ENCODE peak calls at places on chromosomes 16 and 17, in four cellular contexts. S is epithelial cell of esophagus, A is heart right ventricle, U is fibroblast of pulmonary artery. H is an unnamed sample.

GRCh38 chr17:57623620-57624019 is 121.5 kb downstream of the CCDC182 start:
- DNase-seq in A (no peak), U (no peak), S (no peak), H (no peak)

GRCh38 chr17:37493249-37494027 is 3.7 kb downstream of the DUSP14 start:
- DNase-seq in S (peak; percentile 96), U (peak; percentile 69), A (no peak), H (peak; percentile 83)

GRCh38 chr17:57811633-57812280 is 38.1 kb downstream of the MRPS23 start:
- DNase-seq in A (no peak), S (no peak), U (no peak), H (no peak)

GRCh38 chr16:4911831-4912422 is 25.0 kb downstream of the PPL start:
- DNase-seq in S (peak; percentile 48), U (peak; percentile 41), A (no peak), H (peak; percentile 63)

GRCh38 chr17:40457369-40457768 is 14.1 kb downstream of the IGFBP4 start:
- DNase-seq in A (no peak), U (no peak), S (no peak), H (no peak)

GRCh38 chr17:16269658-16270057 is 52.6 kb downstream of the PIGL start:
- DNase-seq in S (no peak), U (peak; percentile 59), A (no peak), H (peak; percentile 62)

GRCh38 chr16:77833906-77834599 is 45.7 kb downstream of the VAT1L start:
- DNase-seq in S (peak; percentile 81), U (peak; percentile 93), A (no peak), H (peak; percentile 25)

GRCh38 chr17:44235583-44235936 is 16.1 kb upstream of the UBTF start:
- DNase-seq in A (no peak), U (peak; percentile 42), S (peak; percentile 98), H (peak; percentile 34)

GRCh38 chr16:12324152-12324551 is 347.6 kb downstream of the SNX29 start:
- DNase-seq in U (no peak), S (no peak), A (no peak), H (no peak)

GRCh38 chr17:31390748-31391495 is 553 bp upstream of the RAB11FIP4 start:
- DNase-seq in S (no peak), U (no peak), A (no peak), H (no peak)

GRCh38 chr16:25118851-25119584 is 7.5 kb downstream of the LCMT1 start:
- DNase-seq in S (no peak), A (no peak), U (no peak), H (no peak)

GRCh38 chr17:6381526-6382135 is 53.3 kb downstream of the AIPL1 start:
- DNase-seq in U (no peak), S (no peak), A (no peak), H (no peak)

GRCh38 chr17:44266402-44267164 is 1.4 kb downstream of the SLC4A1 start:
- DNase-seq in S (no peak), A (no peak), U (peak; percentile 7), H (no peak)

GRCh38 chr17:51692917-51693316 is 432.6 kb downstream of the UTP18 start:
- DNase-seq in S (no peak), U (no peak), A (no peak), H (no peak)

GRCh38 chr16:17313085-17313611 is 157.6 kb downstream of the XYLT1 start:
- DNase-seq in U (peak; percentile 7), A (peak; percentile 9), S (no peak), H (no peak)

GRCh38 chr17:67280279-67280678 is 35.3 kb upstream of the HELZ start:
- DNase-seq in U (peak; percentile 51), S (peak; percentile 98), A (peak; percentile 32), H (no peak)

GRCh38 chr17:8159032-8159400 is 3.7 kb downstream of the VAMP2 start:
- DNase-seq in U (no peak), S (no peak), A (no peak), H (no peak)

GRCh38 chr17:78924481-78925151 is 571 bp downstream of the TIMP2 start:
- DNase-seq in S (no peak), A (peak; percentile 25), U (no peak), H (peak; percentile 53)

GRCh38 chr16:89320717-89321501 is 103.4 kb downstream of the ZNF778 start:
- DNase-seq in U (peak; percentile 45), S (peak; percentile 52), A (peak; percentile 46), H (peak; percentile 48)

GRCh38 chr17:75181110-75181509 is 1.6 kb downstream of the SUMO2 start:
- DNase-seq in U (no peak), A (no peak), S (no peak), H (no peak)

GRCh38 chr17:36674278-36674650 is 72.9 kb downstream of the MRM1 start:
- DNase-seq in A (no peak), U (no peak), S (no peak), H (no peak)

GRCh38 chr17:81305051-81305630 is 10.0 kb upstream of the SLC38A10 start:
- DNase-seq in S (no peak), A (no peak), U (no peak), H (no peak)

GRCh38 chr17:80720624-80721577 is 176.3 kb downstream of the RPTOR start:
- DNase-seq in U (peak; percentile 62), S (peak; percentile 97), A (no peak), H (no peak)

GRCh38 chr17:29176500-29177351 is 3.5 kb downstream of the MYO18A start:
- DNase-seq in A (no peak), S (peak; percentile 65), U (peak; percentile 38), H (peak; percentile 58)

GRCh38 chr17:8123695-8124349 is at the start of gene HES7:
- DNase-seq in S (no peak), U (no peak), A (peak; percentile 41), H (peak; percentile 82)

GRCh38 chr16:11562411-11562810 is 24.3 kb downstream of the LITAF start:
- DNase-seq in A (no peak), U (no peak), S (peak; percentile 82), H (no peak)

GRCh38 chr17:20157078-20157360 is 147.9 kb downstream of the SPECC1 start:
- DNase-seq in U (no peak), A (no peak), S (no peak), H (no peak)
- H3K4me3 ChIP-seq in U (peak overlapping the region; percentile 55), A (peak overlapping the region; percentile 74), S (peak overlapping the region; percentile 67), H (peak overlapping the region; percentile 65)

GRCh38 chr17:46191332-46192210 is 1.7 kb downstream of the KANSL1 start:
- DNase-seq in A (no peak), S (peak; percentile 58), U (peak; percentile 41), H (no peak)
- TF ChIP-seq CTCF in A (no peak), S (no peak), U (no peak), H (no peak)

DNA sequence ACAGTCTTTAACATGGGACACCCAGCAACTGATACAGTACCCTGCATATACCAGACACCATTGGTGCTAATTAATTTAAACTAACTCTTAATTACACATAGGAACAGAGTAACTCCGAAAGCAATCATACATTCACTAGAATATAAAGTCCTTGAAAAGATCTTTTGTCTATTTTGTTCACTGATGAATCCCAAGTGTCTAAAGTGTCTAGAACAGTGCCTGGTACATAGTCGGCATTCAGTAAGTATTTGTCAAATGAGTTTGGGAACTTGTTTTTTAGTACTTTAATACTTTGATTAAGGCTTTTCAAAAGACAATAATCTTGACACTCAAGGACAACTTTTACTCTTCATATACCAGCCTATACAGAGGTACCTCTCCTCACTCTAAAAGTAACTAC is 13.8 kb downstream of the YWHAE start:
- DNase-seq in A (no peak), U (no peak), S (no peak), H (no peak)
- H3K4me3 ChIP-seq in A (no peak overlapping the region), U (no peak overlapping the region), S (no peak overlapping the region), H (no peak overlapping the region)

GRCh38 chr16:1347962-1348361 is 3.7 kb downstream of the TSR3 start:
- DNase-seq in A (no peak), S (no peak), U (no peak), H (no peak)

GRCh38 chr16:1345651-1346421 is 5.8 kb downstream of the TSR3 start:
- DNase-seq in A (no peak), U (no peak), S (no peak), H (no peak)

GRCh38 chr16:1347286-1347855 is 4.3 kb downstream of the TSR3 start:
- DNase-seq in U (no peak), A (no peak), S (peak; percentile 58), H (no peak)

GRCh38 chr16:1345087-1345486 is 6.6 kb downstream of the TSR3 start:
- DNase-seq in S (no peak), A (no peak), U (no peak), H (no peak)

DNA sequence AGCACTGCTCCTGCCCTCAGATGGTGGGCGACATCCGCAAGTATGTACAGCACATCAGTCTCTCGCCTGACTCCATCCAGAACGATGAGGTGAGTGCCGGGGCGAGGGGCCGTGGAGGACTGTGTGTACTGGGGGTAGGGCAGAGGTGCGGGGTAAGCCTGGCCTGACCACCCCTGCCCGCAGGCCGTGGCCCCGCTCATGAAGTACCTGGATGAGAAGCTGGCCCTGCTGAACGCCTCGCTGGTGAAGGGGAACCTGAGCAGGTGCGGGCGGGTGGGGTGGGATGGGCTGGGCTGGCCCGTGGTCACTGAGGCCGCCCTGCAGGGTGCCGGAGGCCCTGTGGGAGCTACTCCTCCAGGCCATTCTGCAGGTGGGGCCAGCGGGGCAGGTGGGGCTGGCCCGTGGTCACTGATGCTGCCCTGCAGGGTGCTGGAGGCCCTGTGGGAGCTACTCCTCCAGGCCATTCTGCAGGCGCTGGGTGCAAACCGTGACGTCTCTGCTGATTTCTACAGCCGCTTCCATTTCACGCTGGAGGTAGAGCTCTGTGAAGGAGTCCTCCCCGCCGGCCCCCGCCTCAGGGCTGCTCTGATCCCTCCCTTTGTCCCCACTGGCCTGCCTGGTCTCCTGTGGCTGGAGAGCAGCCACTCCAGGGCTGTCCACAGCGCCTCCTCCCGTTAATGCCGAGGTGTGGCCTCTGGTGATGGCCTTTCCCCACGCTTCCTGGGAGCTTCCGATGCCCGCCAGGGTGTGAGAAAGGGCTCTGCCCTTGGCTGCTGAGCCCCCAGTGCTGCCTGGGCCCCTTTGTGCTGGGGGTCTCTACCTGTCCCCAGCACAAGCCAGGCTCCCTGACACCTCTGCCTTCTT is 5.0 kb downstream of the TSR3 start:
- DNase-seq in S (no peak), A (no peak), U (no peak), H (no peak)
- TF ChIP-seq CTCF in S (no peak), A (no peak), U (no peak), H (peak; percentile 5)

GRCh38 chr17:63533433-63534077 is 10.4 kb downstream of the KCNH6 start:
- DNase-seq in A (no peak), S (no peak), U (no peak), H (no peak)
- H3K4me3 ChIP-seq in A (no peak overlapping the region), S (no peak overlapping the region), U (no peak overlapping the region), H (no peak overlapping the region)

GRCh38 chr16:28879841-28880588 is 1.7 kb downstream of the ATP2A1 start:
- DNase-seq in S (peak; percentile 87), U (peak; percentile 79), A (peak; percentile 89), H (peak; percentile 96)
- TF ChIP-seq CTCF in S (peak; percentile 15), U (no peak), A (peak; percentile 15), H (no peak)

GRCh38 chr17:12730931-12731521 is 58.3 kb upstream of the ARHGAP44 start:
- DNase-seq in S (peak; percentile 17), U (peak; percentile 40), A (peak; percentile 87), H (no peak)
- H3K4me3 ChIP-seq in S (no peak overlapping the region), U (no peak overlapping the region), A (no peak overlapping the region), H (no peak overlapping the region)

GRCh38 chr16:68993421-68993820 is 112.0 kb upstream of the HAS3 start:
- DNase-seq in A (no peak), U (no peak), S (no peak), H (no peak)

GRCh38 chr16:68993885-68994284 is 111.6 kb upstream of the HAS3 start:
- DNase-seq in U (peak; percentile 94), S (peak; percentile 84), A (no peak), H (peak; percentile 78)

GRCh38 chr16:68997564-68997963 is 107.9 kb upstream of the HAS3 start:
- DNase-seq in U (no peak), S (no peak), A (no peak), H (no peak)

GRCh38 chr16:68994324-68994723 is 111.1 kb upstream of the HAS3 start:
- DNase-seq in U (no peak), S (no peak), A (no peak), H (no peak)

GRCh38 chr16:68995011-68995504 is 110.4 kb upstream of the HAS3 start:
- DNase-seq in U (peak; percentile 73), A (no peak), S (peak; percentile 100), H (peak; percentile 57)
- TF ChIP-seq CTCF in U (peak; percentile 50), A (peak; percentile 24), S (peak; percentile 62), H (peak; percentile 23)